ENCODE peak calls at places on chromosomes 2 and 18, in six cellular contexts. V is B cell; D is Panc1; I is GM03348; O is cardiac fibroblast; U is activated CD4-positive, alpha-beta T cell treated with anti-CD3 and anti-CD28 coated beads, Interleukin-2, amount 50 U/mL, for 1 hour. Q is an unnamed sample.

GRCh38 chr2:289362-290089 is 1.6 kb upstream of the ALKAL2 start:
- DNase-seq in V (peak), D (no peak), I (peak), O (peak), U (no peak), Q (no peak)

GRCh38 chr2:46988733-46989481 is 73.3 kb upstream of the MCFD2 start:
- DNase-seq in V (no peak), D (no peak), I (no peak), O (no peak), U (no peak), Q (no peak)

GRCh38 chr2:3639015-3639630 is 18.9 kb upstream of the ALLC start:
- DNase-seq in V (no peak), D (no peak), I (no peak), O (no peak), U (no peak), Q (no peak)

GRCh38 chr2:47222813-47223564 is 67.9 kb upstream of the STPG4 start:
- DNase-seq in V (no peak), D (no peak), I (no peak), O (no peak), U (no peak), Q (no peak)

GRCh38 chr18:44541159-44541558 is 139.5 kb upstream of the SETBP1 start:
- DNase-seq in V (no peak), D (no peak), I (no peak), O (peak), U (no peak), Q (no peak)

GRCh38 chr2:100321181-100321880 is 970 bp downstream of the LONRF2 start:
- DNase-seq in V (peak), D (no peak), I (peak), O (peak), U (no peak), Q (no peak)

GRCh38 chr2:198691236-198691635 is 766.5 kb downstream of the SATB2 start:
- DNase-seq in V (no peak), D (no peak), I (no peak), O (no peak), U (no peak), Q (no peak)

GRCh38 chr2:160561551-160562280 is 68.1 kb upstream of the RBMS1 start:
- DNase-seq in V (no peak), D (peak), I (peak), O (peak), U (no peak), Q (no peak)

GRCh38 chr2:53286336-53286735 is 481.3 kb upstream of the CHAC2 start:
- DNase-seq in V (no peak), D (no peak), I (no peak), O (no peak), U (no peak), Q (no peak)

GRCh38 chr2:43375746-43376522 is 149.5 kb upstream of the ZFP36L2 start:
- DNase-seq in V (no peak), D (no peak), I (no peak), O (no peak), U (no peak), Q (no peak)

GRCh38 chr2:239292956-239293355 is 107.9 kb downstream of the HDAC4 start:
- DNase-seq in V (no peak), D (no peak), I (no peak), O (no peak), U (no peak), Q (no peak)